ENCODE peak calls at places on chromosomes 7 and 10, in five cellular contexts. D, E, N, S and H are unnamed samples.

GRCh38 chr7:96823274-96823673 is 113.6 kb upstream of the SEM1 start:
- DNase-seq in D (no peak), N (no peak), S (no peak), E (no peak), H (no peak)

GRCh38 chr10:71623098-71623985 is 96.2 kb downstream of the C10orf105 start:
- DNase-seq in E (peak), S (no peak), N (peak), D (no peak), H (no peak)

GRCh38 chr7:30897770-30898169 is 13.9 kb upstream of the AQP1 start:
- DNase-seq in E (no peak), S (no peak), D (no peak), N (no peak), H (no peak)

GRCh38 chr10:11776080-11776479 is 33.9 kb downstream of the ECHDC3 start:
- DNase-seq in N (no peak), E (no peak), S (no peak), D (no peak), H (no peak)

GRCh38 chr7:148962823-148963582 is 65.3 kb downstream of the PDIA4 start:
- DNase-seq in N (peak), D (no peak), E (no peak), S (peak), H (peak)

GRCh38 chr7:155453296-155454182 is 4.4 kb upstream of the EN2 start:
- DNase-seq in N (no peak), E (peak), S (no peak), D (peak), H (no peak)

GRCh38 chr10:28991738-28992270 is 297.1 kb upstream of the LYZL1 start:
- DNase-seq in D (peak), N (peak), S (peak), E (peak), H (no peak)

GRCh38 chr7:130908345-130909160 is 174.5 kb upstream of the KLF14 start:
- DNase-seq in D (no peak), N (no peak), E (no peak), S (no peak), H (no peak)

GRCh38 chr7:151334628-151335027 is 7.0 kb upstream of the NUB1 start:
- DNase-seq in E (no peak), S (no peak), D (no peak), N (no peak), H (no peak)

GRCh38 chr10:33616921-33617320 is 282.5 kb upstream of the NRP1 start:
- DNase-seq in N (no peak), D (no peak), S (no peak), E (no peak), H (no peak)

GRCh38 chr10:104117839-104118323 is 4.1 kb upstream of the SFR1 start:
- DNase-seq in N (no peak), D (no peak), S (no peak), E (no peak), H (no peak)

GRCh38 chr10:131076341-131076740 is 235.2 kb downstream of the TCERG1L start:
- DNase-seq in N (no peak), S (no peak), D (no peak), E (no peak), H (no peak)

GRCh38 chr10:76454539-76455137 is 1023.2 kb downstream of the LRMDA start:
- DNase-seq in S (no peak), E (no peak), N (no peak), D (no peak), H (no peak)

GRCh38 chr10:64286533-64286932 is 765.3 kb downstream of the REEP3 start:
- DNase-seq in D (no peak), S (no peak), E (no peak), N (no peak), H (no peak)
- TF ChIP-seq ATF2 in D (no peak), S (no peak), E (no peak), N (no peak), H (no peak)

DNA sequence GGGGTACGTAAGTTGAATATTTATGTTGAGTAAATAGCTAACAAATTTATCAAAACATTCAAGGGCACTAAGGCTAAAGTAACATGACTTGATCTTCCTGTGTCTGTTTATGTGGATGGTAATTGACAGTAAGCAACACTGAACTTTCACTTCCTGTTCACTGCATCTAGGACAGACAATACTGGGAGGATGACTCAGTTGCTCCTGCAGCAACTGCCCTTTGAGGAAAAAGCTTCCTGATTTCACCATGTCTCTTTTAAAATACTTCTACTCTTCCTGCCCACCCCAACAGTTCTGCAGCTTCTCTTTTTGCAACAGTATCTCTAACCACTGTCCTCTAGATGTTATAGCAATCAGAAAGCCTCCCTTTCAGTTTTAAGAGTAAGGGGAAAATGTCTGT is 76.6 kb upstream of the HGF start:
- DNase-seq in D (no peak), N (no peak), E (no peak), S (no peak), H (peak)
- TF ChIP-seq ATF2 in D (no peak), N (no peak), E (no peak), S (no peak), H (peak)

GRCh38 chr10:4786043-4786839 is 39.8 kb upstream of the AKR1E2 start:
- DNase-seq in N (no peak), E (no peak), S (no peak), D (no peak), H (no peak)

GRCh38 chr10:4790922-4791321 is 35.1 kb upstream of the AKR1E2 start:
- DNase-seq in N (no peak), S (peak), D (no peak), E (no peak), H (no peak)

DNA sequence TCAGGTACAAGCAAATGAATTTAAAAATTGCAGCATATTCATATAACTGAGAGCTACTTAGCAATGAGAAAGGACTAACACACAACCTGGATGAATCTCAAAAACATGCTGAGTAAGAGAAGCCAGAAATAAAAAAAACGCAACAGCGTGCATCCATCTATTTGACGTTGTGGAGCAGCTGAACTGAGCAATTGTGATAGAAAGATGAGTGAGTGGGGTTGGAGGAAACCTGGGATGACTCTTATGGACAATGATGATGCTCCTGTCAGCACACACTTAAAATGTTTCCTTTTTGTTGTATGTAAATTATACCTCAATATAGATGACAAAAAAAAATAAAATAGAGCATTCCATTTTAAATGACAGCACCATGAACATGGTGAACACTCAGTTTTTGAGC is 36.0 kb upstream of the AKR1E2 start:
- DNase-seq in E (no peak), D (no peak), S (no peak), N (no peak), H (no peak)
- TF ChIP-seq ATF2 in E (no peak), D (no peak), S (no peak), N (no peak), H (no peak)

GRCh38 chr7:94618134-94618533 is 37.8 kb downstream of the SGCE start:
- DNase-seq in S (no peak), E (no peak), N (no peak), D (no peak), H (no peak)
- TF ChIP-seq ATF2 in S (no peak), E (no peak), N (no peak), D (no peak), H (no peak)

GRCh38 chr7:101814996-101815825 is 2.2 kb upstream of the CUX1 start:
- DNase-seq in E (peak), S (no peak), N (peak), D (peak), H (no peak)

GRCh38 chr7:101814081-101814995 is 3.1 kb upstream of the CUX1 start:
- DNase-seq in D (peak), E (peak), S (peak), N (peak), H (no peak)

GRCh38 chr7:101817031-101817929 is at the start of gene CUX1:
- DNase-seq in S (peak), N (no peak), D (no peak), E (peak), H (no peak)

GRCh38 chr7:101816499-101817030 is 861 bp upstream of the CUX1 start:
- DNase-seq in S (no peak), E (peak), N (peak), D (no peak), H (no peak)

DNA sequence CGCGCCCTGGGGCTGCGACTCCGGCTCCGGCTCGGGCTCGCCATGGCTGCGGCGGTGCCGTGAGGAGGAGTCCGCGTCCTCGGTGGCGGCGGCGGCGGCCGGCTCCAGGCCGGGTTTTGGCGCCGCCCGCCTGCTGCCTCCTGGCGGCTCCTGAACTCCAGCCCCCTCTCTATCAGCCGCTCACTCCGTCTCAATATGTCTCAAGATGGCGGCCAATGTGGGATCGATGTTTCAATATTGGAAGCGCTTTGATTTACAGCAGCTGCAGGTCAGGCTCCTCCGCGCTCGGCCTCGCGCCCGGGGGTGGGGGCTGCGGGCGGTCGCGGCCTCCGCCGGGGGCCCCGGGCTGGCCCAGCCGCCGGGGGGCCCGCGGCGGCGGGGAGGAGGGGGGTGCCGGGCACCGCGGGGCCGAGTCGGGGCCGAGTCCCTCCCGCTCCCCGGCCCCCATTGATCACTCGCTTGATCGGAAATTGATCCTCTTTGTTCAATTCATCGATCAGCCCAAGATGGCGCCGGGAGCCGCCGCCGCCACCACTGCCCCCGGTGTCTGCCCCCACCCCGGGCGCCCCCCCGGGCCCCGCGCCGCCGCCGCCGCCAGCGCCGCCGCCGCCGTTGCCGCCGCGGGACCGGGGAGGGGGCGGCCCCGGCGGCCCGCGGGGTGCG is 1.5 kb upstream of the CUX1 start:
- DNase-seq in D (peak), S (peak), N (peak), E (peak), H (no peak)
- TF ChIP-seq ATF2 in D (no peak), S (no peak), N (no peak), E (no peak), H (no peak)

GRCh38 chr10:61063035-61063434 is 119.0 kb upstream of the RHOBTB1 start:
- DNase-seq in N (no peak), E (no peak), S (peak), D (no peak), H (no peak)

GRCh38 chr10:61064356-61064755 is 120.4 kb upstream of the RHOBTB1 start:
- DNase-seq in S (no peak), E (no peak), N (no peak), D (no peak), H (no peak)

GRCh38 chr10:61066661-61067353 is 122.8 kb upstream of the RHOBTB1 start:
- DNase-seq in N (no peak), S (peak), E (no peak), D (no peak), H (no peak)

GRCh38 chr10:61063911-61064310 is 119.9 kb upstream of the RHOBTB1 start:
- DNase-seq in N (no peak), S (peak), D (no peak), E (no peak), H (no peak)

DNA sequence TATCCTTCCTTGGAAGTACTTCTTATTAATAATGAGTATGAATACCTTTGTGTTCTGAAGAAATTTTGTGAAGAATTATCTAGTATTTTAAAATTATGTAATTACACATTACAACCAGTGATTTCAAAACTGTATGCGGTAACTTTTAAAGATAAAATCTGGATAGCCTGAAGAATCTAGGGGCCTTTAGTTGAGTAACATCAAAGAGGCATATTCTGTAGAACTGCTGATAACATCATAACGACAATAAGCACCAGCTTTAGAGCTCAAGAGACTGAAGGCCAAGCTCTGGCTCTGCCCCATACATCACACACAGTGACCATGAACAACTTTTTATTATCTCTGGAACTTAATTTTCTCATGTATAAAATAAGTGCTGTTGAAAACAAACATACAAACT is 121.0 kb upstream of the RHOBTB1 start:
- DNase-seq in N (no peak), S (peak), E (no peak), D (no peak), H (no peak)
- TF ChIP-seq ATF2 in N (no peak), S (peak), E (no peak), D (no peak), H (no peak)